ENCODE peak calls at places on chromosomes 2 and 18, in six cellular contexts. U, C, E, S, Y and P are unnamed samples.

GRCh38 chr2:16069933-16070647 is 129.7 kb downstream of the MYCN start:
- DNase-seq in U (no peak), C (no peak), E (no peak), Y (no peak), S (no peak), P (no peak)

GRCh38 chr18:59629894-59630293 is 67.3 kb downstream of the CCBE1 start:
- DNase-seq in U (no peak), C (peak), S (no peak), Y (no peak), E (no peak), P (no peak)

GRCh38 chr2:69931832-69932595 is 17.1 kb downstream of the MXD1 start:
- DNase-seq in Y (no peak), U (no peak), C (no peak), E (no peak), S (no peak), P (no peak)

GRCh38 chr2:72271276-72271614 is 123.6 kb upstream of the CYP26B1 start:
- DNase-seq in S (no peak), Y (no peak), C (no peak), U (no peak), E (no peak), P (no peak)

GRCh38 chr18:23357992-23358594 is 95.0 kb upstream of the RIOK3 start:
- DNase-seq in E (no peak), S (no peak), Y (peak), U (peak), C (peak), P (no peak)

GRCh38 chr18:57107141-57107832 is 39.6 kb upstream of the BOD1L2 start:
- DNase-seq in U (no peak), C (no peak), Y (no peak), E (peak), S (no peak), P (no peak)

GRCh38 chr18:35407871-35408481 is 30.8 kb upstream of the ZNF396 start:
- DNase-seq in U (peak), S (peak), Y (peak), C (no peak), E (peak), P (peak)

GRCh38 chr2:148965596-148966431 is 72.7 kb upstream of the LYPD6B start:
- DNase-seq in E (no peak), C (no peak), Y (no peak), U (no peak), S (no peak), P (no peak)

GRCh38 chr18:34677056-34677574 is 33.0 kb upstream of the DTNA start:
- DNase-seq in Y (no peak), E (no peak), S (no peak), U (no peak), C (no peak), P (no peak)

GRCh38 chr2:232483923-232484627 is 3.6 kb downstream of the ECEL1 start:
- DNase-seq in Y (no peak), U (no peak), E (no peak), S (no peak), C (peak), P (no peak)

GRCh38 chr2:7639476-7639875 is 722.3 kb downstream of the RNF144A start:
- DNase-seq in U (peak), Y (no peak), C (no peak), E (no peak), S (no peak), P (no peak)

GRCh38 chr18:3623769-3624545 is 174.0 kb downstream of the TGIF1 start:
- DNase-seq in U (peak), E (peak), S (peak), Y (peak), C (peak), P (peak)

GRCh38 chr2:182715121-182715895 is 749 bp upstream of the DNAJC10 start:
- DNase-seq in U (no peak), Y (no peak), S (peak), E (no peak), C (no peak), P (no peak)

GRCh38 chr2:241034490-241035141 is 36.2 kb downstream of the SNED1 start:
- DNase-seq in E (no peak), Y (no peak), S (no peak), U (no peak), C (peak), P (no peak)

GRCh38 chr2:75565523-75566449 is 5.0 kb upstream of the EVA1A start:
- DNase-seq in S (no peak), Y (no peak), E (no peak), C (no peak), U (no peak), P (no peak)

GRCh38 chr18:55380574-55380973 is 207.4 kb downstream of the TCF4 start:
- DNase-seq in U (no peak), Y (no peak), C (no peak), E (no peak), S (no peak), P (no peak)

GRCh38 chr2:14903709-14904374 is 271.3 kb downstream of the LRATD1 start:
- DNase-seq in U (peak), C (no peak), Y (peak), S (no peak), E (peak), P (no peak)

GRCh38 chr2:12317853-12318426 is 398.8 kb upstream of the TRIB2 start:
- DNase-seq in S (no peak), U (no peak), Y (peak), E (no peak), C (no peak), P (peak)

DNA sequence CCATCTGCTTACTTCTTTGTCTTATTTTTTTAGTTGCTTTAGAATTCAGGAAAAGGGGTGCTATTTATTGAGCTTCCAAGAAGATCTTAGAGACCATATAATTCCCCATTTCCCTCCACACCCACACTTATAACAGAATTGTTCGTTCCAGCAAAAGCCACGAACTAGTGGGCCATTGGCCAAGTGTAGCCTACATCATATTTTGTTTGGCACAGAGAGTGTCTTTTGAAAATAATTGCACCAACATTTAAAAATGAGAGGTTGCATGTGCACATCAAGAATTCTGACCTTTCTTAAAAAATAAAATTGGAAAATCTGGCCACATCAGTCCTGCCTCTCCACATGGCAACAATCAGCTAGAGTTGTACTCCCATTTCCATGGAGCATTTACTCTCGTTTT is 655.5 kb upstream of the FANCL start:
- DNase-seq in E (no peak), S (no peak), Y (no peak), C (no peak), U (no peak), P (no peak)
- TF ChIP-seq POLR2AphosphoS5 in E (no peak), S (no peak), Y (no peak), C (no peak), U (no peak), P (no peak)

GRCh38 chr2:174059178-174059874 is 94.2 kb upstream of the SP3 start:
- DNase-seq in Y (no peak), E (peak), U (no peak), S (no peak), C (no peak), P (no peak)
- TF ChIP-seq POLR2AphosphoS5 in Y (no peak), E (peak), U (no peak), S (no peak), C (no peak), P (no peak)

GRCh38 chr18:46866524-46866923 is 50.8 kb downstream of the PIAS2 start:
- DNase-seq in S (no peak), U (no peak), Y (no peak), C (no peak), E (no peak), P (no peak)

GRCh38 chr18:46867471-46868170 is 49.7 kb downstream of the PIAS2 start:
- DNase-seq in S (no peak), E (no peak), C (no peak), U (no peak), Y (no peak), P (no peak)

DNA sequence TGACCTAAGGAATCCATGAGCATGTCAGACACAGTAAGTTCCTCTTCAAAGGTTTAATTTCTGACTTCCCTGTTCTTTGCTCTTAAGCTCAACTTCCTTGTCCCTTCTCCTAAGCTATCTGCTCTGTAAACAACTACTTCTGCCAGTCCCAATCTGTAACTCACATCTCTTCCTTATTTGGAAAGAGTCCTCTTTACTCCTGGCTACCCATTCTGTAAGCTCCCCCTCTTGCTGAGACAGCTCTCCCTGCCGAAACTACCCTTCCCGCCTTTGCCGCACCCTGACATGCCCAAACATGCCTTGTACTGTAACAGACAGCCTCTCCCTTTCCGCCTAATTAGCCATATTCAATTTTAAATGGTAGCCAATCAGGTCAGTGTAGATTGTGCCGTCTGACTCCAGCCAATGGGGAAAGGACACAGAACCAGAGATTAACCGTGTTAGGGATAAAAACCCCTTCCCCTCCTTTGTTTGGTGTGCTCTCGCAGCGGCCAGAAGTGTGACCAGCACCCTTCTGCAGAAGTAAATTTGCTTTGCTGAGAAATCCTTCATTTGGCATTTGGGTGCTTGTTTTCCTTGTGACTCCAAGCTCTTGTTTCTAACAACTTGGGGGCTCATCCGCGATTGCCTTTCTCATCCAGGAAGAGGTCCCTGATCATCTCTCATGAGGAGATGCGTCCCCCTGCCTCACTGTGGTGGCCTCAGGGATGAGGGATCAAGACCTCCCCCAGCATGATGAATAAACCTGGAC is 49.0 kb downstream of the PIAS2 start:
- DNase-seq in S (no peak), Y (no peak), U (no peak), E (no peak), C (no peak), P (no peak)
- TF ChIP-seq POLR2AphosphoS5 in S (no peak), Y (no peak), U (no peak), E (no peak), C (no peak), P (peak)

GRCh38 chr2:37682473-37682872 is 11.0 kb upstream of the CDC42EP3 start:
- DNase-seq in S (no peak), Y (no peak), U (no peak), E (no peak), C (no peak), P (no peak)
- TF ChIP-seq POLR2AphosphoS5 in S (no peak), Y (no peak), U (no peak), E (no peak), C (no peak), P (no peak)